ENCODE peak calls at places on chromosome 20, in ten cellular contexts. C is NCI-H1092 treated with DMSO at 0.1 percent for 48 hours; M is A549; H is stimulated activated CD8-positive, alpha-beta memory T cell treated with anti-CD3 and anti-CD28 coated beads, Interleukin-12 subunit alpha, Interleukin-12 subunit beta, amount 100 ng/mL, for 1 hour; G is dermis microvascular lymphatic vessel endothelial cell; A is brain microvascular endothelial cell; F is SJSA1; Q is fibroblast of the aortic adventitia; X is naive B cell; U is progenitor cell of endocrine pancreas. N is an unnamed sample.

GRCh38 chr20:63702751-63703470 is 4.9 kb downstream of the ARFRP1 start:
- DNase-seq in A (no peak), G (no peak), M (no peak), X (no peak), U (no peak), Q (no peak), C (no peak), H (no peak), F (no peak), N (no peak)

GRCh38 chr20:23680151-23680550 is 8.7 kb downstream of the CST4 start:
- DNase-seq in X (no peak), C (no peak), G (no peak), U (no peak), F (no peak), Q (peak; percentile 69), A (no peak), M (no peak), H (no peak), N (no peak)

GRCh38 chr20:3071610-3072529 is at the start of gene OXT:
- DNase-seq in U (no peak), F (no peak), Q (no peak), A (no peak), C (no peak), H (peak; percentile 51), G (peak; percentile 34), M (no peak), X (peak; percentile 68), N (no peak)

GRCh38 chr20:5674176-5674660 is 76.0 kb upstream of the SHLD1 start:
- DNase-seq in U (no peak), G (no peak), A (no peak), F (no peak), M (no peak), C (no peak), H (no peak), X (peak; percentile 76), Q (no peak), N (no peak)

GRCh38 chr20:45392733-45393132 is 14.6 kb upstream of the TP53TG5 start:
- DNase-seq in M (no peak), U (no peak), X (no peak), A (no peak), H (no peak), Q (no peak), C (no peak), G (no peak), F (no peak), N (no peak)

GRCh38 chr20:22810626-22811559 is 224.2 kb upstream of the SSTR4 start:
- DNase-seq in A (no peak), G (peak; percentile 24), Q (no peak), M (no peak), U (no peak), H (no peak), X (no peak), F (no peak), C (no peak), N (no peak)

GRCh38 chr20:50188879-50189680 is 1.6 kb upstream of the CEBPB start:
- DNase-seq in X (no peak), C (no peak), F (no peak), U (no peak), G (no peak), A (no peak), H (no peak), M (peak; percentile 51), Q (no peak), N (no peak)

GRCh38 chr20:38326309-38326708 is 20.0 kb upstream of the LBP start:
- DNase-seq in H (no peak), M (no peak), X (no peak), Q (no peak), C (no peak), G (no peak), F (no peak), U (no peak), A (no peak), N (no peak)

GRCh38 chr20:7656662-7657061 is 283.6 kb downstream of the HAO1 start:
- DNase-seq in H (no peak), G (no peak), F (no peak), M (no peak), Q (no peak), C (no peak), A (no peak), U (no peak), X (no peak), N (no peak)

GRCh38 chr20:3839328-3839727 is 7.3 kb upstream of the MAVS start:
- DNase-seq in H (no peak), U (no peak), Q (no peak), A (no peak), X (no peak), C (no peak), M (no peak), G (no peak), F (no peak), N (no peak)

GRCh38 chr20:4153251-4153650 is 137.9 kb upstream of the RNF24 start:
- DNase-seq in G (peak; percentile 22), U (no peak), X (no peak), Q (no peak), C (no peak), M (no peak), F (no peak), A (no peak), H (no peak), N (no peak)

GRCh38 chr20:25045343-25045712 is 12.6 kb downstream of the ACSS1 start:
- DNase-seq in M (no peak), H (no peak), X (no peak), C (no peak), A (no peak), F (no peak), G (no peak), U (no peak), Q (no peak), N (no peak)

GRCh38 chr20:19913927-19914614 is 103.1 kb upstream of the NAA20 start:
- DNase-seq in G (peak; percentile 93), Q (peak; percentile 26), H (no peak), A (peak; percentile 43), U (no peak), M (peak; percentile 62), X (no peak), C (no peak), F (no peak), N (no peak)

GRCh38 chr20:62236674-62236996 is 1.7 kb upstream of the OSBPL2 start:
- DNase-seq in M (no peak), Q (no peak), A (no peak), U (no peak), G (no peak), X (no peak), H (no peak), C (peak; percentile 57), F (no peak), N (no peak)

GRCh38 chr20:25540273-25540672 is 45.1 kb downstream of the NINL start:
- DNase-seq in F (no peak), U (no peak), C (no peak), G (peak; percentile 37), Q (no peak), M (no peak), X (no peak), H (no peak), A (no peak), N (no peak)

GRCh38 chr20:17586250-17586649 is 16.4 kb downstream of the DSTN start:
- DNase-seq in X (no peak), C (no peak), U (no peak), M (no peak), Q (no peak), A (no peak), F (no peak), H (no peak), G (no peak), N (no peak)

GRCh38 chr20:63453029-63453523 is 19.4 kb downstream of the KCNQ2 start:
- DNase-seq in H (no peak), C (no peak), M (peak; percentile 53), Q (no peak), X (no peak), G (no peak), F (peak; percentile 65), A (no peak), U (no peak), N (no peak)

GRCh38 chr20:414161-414560 is 6.1 kb downstream of the RBCK1 start:
- DNase-seq in U (no peak), H (no peak), C (no peak), X (no peak), G (no peak), M (no peak), A (no peak), F (no peak), Q (no peak), N (no peak)

GRCh38 chr20:61448396-61448795 is 196.3 kb downstream of the CDH4 start:
- DNase-seq in U (no peak), C (no peak), H (no peak), G (no peak), F (no peak), M (no peak), A (no peak), Q (no peak), X (no peak), N (no peak)

GRCh38 chr20:38357653-38358207 is 11.4 kb downstream of the LBP start:
- DNase-seq in C (no peak), U (no peak), A (peak; percentile 11), Q (peak; percentile 21), H (no peak), F (no peak), G (no peak), X (no peak), M (no peak), N (no peak)

GRCh38 chr20:11207749-11208502 is 534.1 kb upstream of the JAG1 start:
- DNase-seq in A (peak; percentile 81), C (no peak), H (no peak), U (no peak), X (no peak), F (peak; percentile 89), Q (peak; percentile 29), G (peak; percentile 69), M (peak; percentile 98), N (peak; percentile 74)

GRCh38 chr20:1905009-1905408 is 9.8 kb downstream of the SIRPA start:
- DNase-seq in Q (no peak), A (no peak), G (no peak), X (no peak), C (no peak), H (no peak), M (no peak), F (no peak), U (no peak), N (no peak)

GRCh38 chr20:1813101-1813529 is 82.1 kb upstream of the SIRPA start:
- DNase-seq in M (peak; percentile 86), G (peak; percentile 97), A (peak; percentile 91), F (peak; percentile 91), H (no peak), Q (peak; percentile 96), X (no peak), C (no peak), U (no peak), N (peak; percentile 89)

GRCh38 chr20:46651091-46651962 is at the start of gene SLC13A3:
- DNase-seq in F (no peak), A (no peak), X (no peak), G (no peak), C (no peak), Q (no peak), U (peak; percentile 25), M (no peak), H (no peak), N (no peak)

GRCh38 chr20:40844285-40844684 is 155.2 kb upstream of the MAFB start:
- DNase-seq in C (peak; percentile 79), F (no peak), A (no peak), M (no peak), U (no peak), X (no peak), Q (no peak), H (no peak), G (no peak), N (no peak)

GRCh38 chr20:21361266-21361665 is 36.1 kb downstream of the NKX2-4 start:
- DNase-seq in C (no peak), A (no peak), G (peak; percentile 65), Q (no peak), M (no peak), U (no peak), F (no peak), H (no peak), X (no peak), N (no peak)

GRCh38 chr20:49346682-49347081 is 68.8 kb upstream of the ZNFX1 start:
- DNase-seq in F (no peak), H (no peak), X (no peak), G (no peak), U (no peak), M (no peak), C (no peak), Q (no peak), A (peak; percentile 5), N (no peak)

GRCh38 chr20:22722840-22723239 is 138.5 kb upstream of the FOXA2 start:
- DNase-seq in A (no peak), U (no peak), Q (no peak), M (no peak), C (no peak), G (no peak), F (no peak), H (no peak), X (no peak), N (no peak)

N was measured in HS-27A.